ENCODE peak calls at places on chromosomes 13 and 19, in eight cellular contexts. Y, C, N, E, K, M, J and T are unnamed samples.

GRCh38 chr19:16429066-16429758 is 42.6 kb downstream of the EPS15L1 start:
- DNase-seq in Y (no peak), C (no peak), N (no peak), E (no peak), K (no peak), M (peak), J (peak), T (no peak)

GRCh38 chr13:113805431-113806103 is 46.5 kb downstream of the TMEM255B start:
- DNase-seq in Y (no peak), C (no peak), N (no peak), E (no peak), K (no peak), M (no peak), J (no peak), T (no peak)

GRCh38 chr13:94351292-94352000 is 128.0 kb downstream of the DCT start:
- DNase-seq in Y (no peak), C (no peak), N (peak), E (no peak), K (no peak), M (no peak), J (peak), T (no peak)

GRCh38 chr13:27679896-27680295 is 58.2 kb downstream of the POLR1D start:
- DNase-seq in Y (no peak), C (no peak), N (no peak), E (no peak), K (no peak), M (no peak), J (no peak), T (no peak)

GRCh38 chr13:66635526-66635925 is 594.6 kb downstream of the PCDH9 start:
- DNase-seq in Y (no peak), C (no peak), N (peak), E (no peak), K (no peak), M (no peak), J (peak), T (no peak)

GRCh38 chr13:99357149-99357596 is 50.0 kb upstream of the GPR183 start:
- DNase-seq in Y (no peak), C (no peak), N (peak), E (no peak), K (peak), M (no peak), J (no peak), T (no peak)

GRCh38 chr13:51950722-51951121 is 60.5 kb downstream of the ATP7B start:
- DNase-seq in Y (no peak), C (no peak), N (no peak), E (no peak), K (no peak), M (no peak), J (no peak), T (no peak)

GRCh38 chr19:45558399-45558878 is 26.2 kb downstream of the OPA3 start:
- DNase-seq in Y (peak), C (no peak), N (no peak), E (no peak), K (peak), M (no peak), J (peak), T (peak)

GRCh38 chr19:16345457-16345856 is 20.8 kb downstream of the KLF2 start:
- DNase-seq in Y (no peak), C (no peak), N (no peak), E (no peak), K (no peak), M (no peak), J (no peak), T (no peak)

GRCh38 chr19:49064768-49065611 is at the start of gene NTF4:
- DNase-seq in Y (peak), C (peak), N (no peak), E (no peak), K (no peak), M (no peak), J (peak), T (no peak)

GRCh38 chr13:97948041-97948440 is 5.4 kb upstream of the IPO5 start:
- DNase-seq in Y (no peak), C (no peak), N (no peak), E (no peak), K (no peak), M (no peak), J (no peak), T (no peak)

GRCh38 chr13:33340631-33341030 is 55.1 kb upstream of the STARD13 start:
- DNase-seq in Y (no peak), C (no peak), N (peak), E (no peak), K (no peak), M (no peak), J (no peak), T (no peak)

GRCh38 chr19:32406161-32407003 is 812 bp downstream of the DPY19L3 start:
- DNase-seq in Y (no peak), C (no peak), N (no peak), E (no peak), K (no peak), M (no peak), J (no peak), T (no peak)

GRCh38 chr19:39347332-39348227 is 5.4 kb downstream of the SAMD4B start:
- DNase-seq in Y (no peak), C (no peak), N (no peak), E (no peak), K (no peak), M (no peak), J (no peak), T (no peak)

GRCh38 chr13:91375119-91375729 is 23.2 kb upstream of the GPC5 start:
- DNase-seq in Y (no peak), C (no peak), N (no peak), E (no peak), K (no peak), M (no peak), J (peak), T (no peak)

GRCh38 chr13:47484564-47484963 is 516.5 kb downstream of the SUCLA2 start:
- DNase-seq in Y (no peak), C (no peak), N (peak), E (no peak), K (no peak), M (no peak), J (peak), T (no peak)

GRCh38 chr19:3100747-3101730 is 6.9 kb downstream of the GNA11 start:
- DNase-seq in Y (no peak), C (no peak), N (no peak), E (no peak), K (no peak), M (no peak), J (no peak), T (no peak)

GRCh38 chr13:20378721-20379120 is 146.6 kb upstream of the GJB6 start:
- DNase-seq in Y (no peak), C (no peak), N (no peak), E (no peak), K (no peak), M (no peak), J (no peak), T (no peak)

GRCh38 chr19:5826531-5827341 is 12.8 kb downstream of the FUT6 start:
- DNase-seq in Y (no peak), C (no peak), N (peak), E (no peak), K (peak), M (peak), J (peak), T (no peak)

GRCh38 chr19:30692517-30692870 is 320.3 kb downstream of the ZNF536 start:
- DNase-seq in Y (no peak), C (no peak), N (no peak), E (no peak), K (no peak), M (no peak), J (no peak), T (no peak)

GRCh38 chr19:5672708-5673459 is 7.4 kb downstream of the MICOS13 start:
- DNase-seq in Y (no peak), C (no peak), N (no peak), E (no peak), K (no peak), M (no peak), J (no peak), T (no peak)

GRCh38 chr19:11767633-11768133 is 883 bp downstream of the ZNF441 start:
- DNase-seq in Y (no peak), C (peak), N (peak), E (no peak), K (peak), M (peak), J (peak), T (peak)

GRCh38 chr13:110333837-110334236 is 26.8 kb downstream of the COL4A2 start:
- DNase-seq in Y (no peak), C (no peak), N (no peak), E (no peak), K (no peak), M (no peak), J (no peak), T (no peak)

GRCh38 chr19:35029737-35030256 is 473 bp upstream of the SCN1B start:
- DNase-seq in Y (no peak), C (no peak), N (no peak), E (no peak), K (no peak), M (no peak), J (no peak), T (no peak)

GRCh38 chr19:1252818-1253513 is 4.6 kb downstream of the MIDN start:
- DNase-seq in Y (no peak), C (no peak), N (peak), E (peak), K (peak), M (peak), J (peak), T (no peak)

GRCh38 chr13:90532861-90533260 is 814.6 kb upstream of the MIR17HG start:
- DNase-seq in Y (no peak), C (no peak), N (no peak), E (no peak), K (no peak), M (no peak), J (no peak), T (no peak)

GRCh38 chr13:95193509-95194230 is 107.6 kb downstream of the ABCC4 start:
- DNase-seq in Y (no peak), C (no peak), N (no peak), E (no peak), K (no peak), M (no peak), J (peak), T (no peak)

GRCh38 chr19:56884481-56884880 is 44.0 kb upstream of the PEG3 start:
- DNase-seq in Y (no peak), C (no peak), N (no peak), E (no peak), K (no peak), M (no peak), J (no peak), T (no peak)

GRCh38 chr19:48296963-48297734 is 27.3 kb downstream of the ZNF114 start:
- DNase-seq in Y (no peak), C (no peak), N (no peak), E (no peak), K (no peak), M (no peak), J (no peak), T (no peak)

GRCh38 chr19:1221141-1221903 is 15.7 kb downstream of the STK11 start:
- DNase-seq in Y (peak), C (no peak), N (peak), E (no peak), K (no peak), M (peak), J (peak), T (no peak)